ENCODE peak calls at places on chromosomes 1 and 21, in six cellular contexts. H is HepG2, A is right lobe of liver, Y is body of pancreas, V is heart left ventricle, G is upper lobe of left lung. L is an unnamed sample.

GRCh38 chr1:32761253-32761877 is 55.8 kb downstream of the YARS1 start:
- ATAC-seq in A (peak), G (peak), H (no peak), V (peak), Y (peak), L (peak)

GRCh38 chr1:48049823-48050539 is 52.8 kb upstream of the TRABD2B start:
- ATAC-seq in H (no peak), V (peak), Y (peak), G (no peak), A (peak), L (no peak)

GRCh38 chr1:8649027-8649426 is 168.4 kb downstream of the RERE start:
- ATAC-seq in Y (no peak), V (no peak), A (no peak), H (no peak), G (no peak), L (no peak)

GRCh38 chr1:70211536-70211935 is 6.2 kb upstream of the LRRC40 start:
- ATAC-seq in A (no peak), H (no peak), Y (no peak), G (no peak), V (no peak), L (no peak)

GRCh38 chr21:16420086-16420724 is 690.4 kb downstream of the USP25 start:
- ATAC-seq in A (peak), H (no peak), V (peak), Y (peak), G (no peak), L (no peak)

GRCh38 chr1:52127181-52128175 is 14.4 kb upstream of the ZFYVE9 start:
- ATAC-seq in A (peak), H (peak), G (peak), V (peak), Y (peak), L (peak)

GRCh38 chr1:39689214-39689613 is 2.0 kb downstream of the HPCAL4 start:
- ATAC-seq in V (no peak), H (no peak), G (no peak), Y (no peak), A (no peak), L (no peak)

GRCh38 chr1:93025572-93025971 is 53.5 kb upstream of the MTF2 start:
- ATAC-seq in V (no peak), A (no peak), Y (no peak), H (no peak), G (no peak), L (no peak)

GRCh38 chr21:33434770-33435360 is 31.7 kb downstream of the IFNGR2 start:
- ATAC-seq in Y (peak), A (peak), H (no peak), V (peak), G (peak), L (peak)

GRCh38 chr1:77975386-77975785 is 3.5 kb downstream of the FUBP1 start:
- ATAC-seq in Y (no peak), H (no peak), A (no peak), V (no peak), G (no peak), L (no peak)

GRCh38 chr1:28437260-28437923 is 67.9 kb downstream of the PHACTR4 start:
- ATAC-seq in A (peak), V (peak), G (peak), H (peak), Y (peak), L (peak)

GRCh38 chr1:110645962-110646735 is 28.6 kb downstream of the KCNA3 start:
- ATAC-seq in G (peak), Y (no peak), A (no peak), V (peak), H (no peak), L (peak)

GRCh38 chr1:227733751-227734545 is 1.2 kb downstream of the JMJD4 start:
- ATAC-seq in V (no peak), A (no peak), G (no peak), H (no peak), Y (no peak), L (no peak)

GRCh38 chr1:227733309-227733705 is 1.8 kb downstream of the JMJD4 start:
- ATAC-seq in A (no peak), G (no peak), H (no peak), Y (no peak), V (no peak), L (no peak)

GRCh38 chr1:227736814-227737432 is 1.7 kb downstream of the SNAP47 start:
- ATAC-seq in A (no peak), V (no peak), G (no peak), H (no peak), Y (no peak), L (no peak)

GRCh38 chr1:227734546-227734857 is 600 bp downstream of the JMJD4 start:
- ATAC-seq in A (no peak), Y (no peak), H (peak), V (no peak), G (no peak), L (no peak)

DNA sequence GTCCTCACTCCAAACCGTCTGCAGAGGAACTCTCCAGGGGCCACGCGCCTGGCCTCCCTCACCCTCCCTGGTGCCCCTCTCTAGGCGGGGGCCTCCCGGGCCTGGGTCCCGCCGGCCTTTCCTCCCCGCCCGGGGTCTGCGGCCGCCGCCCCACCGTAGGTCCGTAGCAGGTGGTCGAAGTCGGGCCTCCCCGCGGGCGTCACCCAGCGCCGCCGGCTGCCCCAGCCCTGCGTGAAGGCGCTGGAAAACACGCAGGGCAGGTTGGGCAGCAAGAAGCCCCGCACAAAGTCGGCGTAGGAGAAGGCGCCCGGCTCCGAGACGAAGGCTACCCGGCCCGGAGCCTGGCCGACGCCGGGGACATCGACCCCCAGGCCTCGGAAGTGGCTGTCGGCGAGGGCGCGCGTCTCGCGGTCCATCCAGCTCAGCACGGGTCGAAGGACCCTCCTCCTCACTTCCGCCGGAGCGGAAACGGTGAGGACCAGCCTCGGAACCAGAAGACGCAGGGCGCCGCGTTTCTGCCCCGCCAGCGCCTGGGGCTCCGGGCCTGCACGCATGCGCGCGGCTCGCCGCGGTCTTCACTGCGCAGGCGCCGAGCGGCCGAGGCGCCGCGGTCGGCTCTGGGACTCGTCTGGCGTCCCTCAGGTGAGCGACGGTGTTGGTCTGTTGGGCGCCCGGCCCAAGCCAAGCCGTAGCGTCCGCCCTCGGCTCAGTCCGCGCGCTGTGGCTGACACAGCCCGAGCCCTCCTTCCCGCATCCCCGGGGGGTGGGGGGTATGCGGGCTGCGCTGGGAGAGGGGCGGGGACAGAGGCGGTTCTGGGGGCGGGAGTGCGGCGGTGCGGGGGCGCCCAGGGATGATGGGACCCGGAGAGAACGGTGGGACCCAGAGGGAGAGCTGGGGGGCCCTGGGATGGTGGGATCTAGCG is at the start of the genes JMJD4 and SNAP47:
- ATAC-seq in G (peak), Y (peak), V (peak), A (peak), H (peak), L (peak)
- TF ChIP-seq POLR2A in G (peak), Y (peak), V (peak), A (peak), H (no peak), L (peak)

GRCh38 chr1:225652726-225653462 is at the start of gene ENAH:
- ATAC-seq in Y (peak), G (peak), A (peak), V (peak), H (peak), L (peak)

GRCh38 chr1:225654688-225655508 is 2.0 kb upstream of the ENAH start:
- ATAC-seq in V (no peak), G (no peak), Y (no peak), A (no peak), H (no peak), L (no peak)

GRCh38 chr1:225654277-225654597 is 1.3 kb upstream of the ENAH start:
- ATAC-seq in G (no peak), H (no peak), Y (no peak), A (no peak), V (no peak), L (no peak)

GRCh38 chr1:225651872-225652725 is 824 bp downstream of the ENAH start:
- ATAC-seq in G (no peak), A (peak), V (peak), Y (peak), H (peak), L (no peak)

DNA sequence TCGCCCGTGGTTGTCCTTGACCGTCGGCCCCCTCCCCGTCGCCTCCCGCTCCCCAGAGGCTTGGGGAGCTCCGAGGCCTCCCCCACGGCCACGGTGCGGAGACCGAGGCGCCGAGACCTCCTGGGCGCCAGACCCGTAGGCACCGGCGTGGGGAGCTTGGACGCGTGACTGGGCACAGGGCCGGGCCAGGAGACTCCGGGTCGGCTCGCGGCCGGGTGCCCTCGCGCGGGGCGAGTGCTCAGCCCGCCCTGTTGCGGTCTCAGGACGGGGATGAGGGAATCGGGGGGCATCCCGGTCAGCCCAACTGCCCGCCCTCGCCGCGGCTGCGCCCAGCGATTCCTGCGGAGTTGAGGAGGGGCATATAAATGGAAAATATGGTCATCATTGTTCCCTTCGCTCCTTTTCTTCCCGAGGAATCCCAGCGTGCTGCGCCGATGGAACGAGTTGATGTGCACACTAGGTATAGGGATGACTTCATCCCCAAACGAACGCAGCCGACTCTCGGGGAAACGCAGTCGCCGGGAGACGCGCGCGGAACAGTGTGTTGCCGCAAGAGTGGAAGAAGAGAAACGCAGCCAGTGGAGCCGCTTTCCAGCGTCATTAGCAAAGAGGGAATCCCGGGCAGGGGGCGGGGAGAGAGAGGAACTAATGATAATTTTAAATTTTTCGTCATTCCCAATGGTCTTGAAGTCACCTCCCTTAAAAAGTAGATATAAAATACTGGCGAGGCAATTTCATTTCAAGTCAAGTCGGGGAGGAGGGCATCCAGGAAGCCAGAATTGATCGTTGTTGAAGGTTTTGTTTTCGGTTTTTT is 747 bp upstream of the ENAH start:
- ATAC-seq in V (peak), H (peak), Y (peak), G (peak), A (peak), L (peak)
- TF ChIP-seq POLR2A in V (peak), H (no peak), Y (peak), G (no peak), A (peak), L (peak)

GRCh38 chr1:149849947-149850360 is 49.4 kb upstream of the BOLA1 start:
- ATAC-seq in Y (no peak), H (no peak), G (no peak), A (no peak), V (no peak), L (no peak)
- TF ChIP-seq POLR2A in Y (no peak), H (no peak), G (no peak), A (no peak), V (no peak), L (no peak)

DNA sequence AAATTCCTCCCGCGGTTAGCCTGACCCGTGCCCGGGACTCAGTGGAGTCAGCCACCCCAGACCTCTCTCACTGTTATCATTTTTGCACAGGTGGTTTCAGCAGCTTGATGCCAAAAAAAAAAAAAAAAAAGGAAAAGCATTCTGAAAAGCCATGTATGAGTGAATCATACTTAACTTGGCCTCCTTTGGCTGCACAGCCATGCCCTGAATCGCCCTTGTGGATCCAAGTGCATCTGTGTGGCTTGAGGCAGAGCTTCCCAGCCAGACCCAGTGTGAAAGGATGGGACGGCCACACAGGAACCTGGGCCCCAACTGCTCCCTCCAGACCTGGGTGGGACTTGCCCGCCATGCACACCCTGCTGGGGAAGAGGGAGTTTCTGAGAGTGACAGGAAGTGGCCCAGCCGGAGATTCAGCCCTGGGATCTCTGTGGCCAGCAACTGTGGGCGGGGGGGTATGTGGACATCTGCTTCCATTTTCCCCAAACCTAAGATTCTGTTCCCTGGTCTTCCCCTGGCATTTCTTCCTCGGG is 8.6 kb downstream of the YBEY start:
- ATAC-seq in V (peak), Y (peak), G (peak), A (no peak), H (peak), L (no peak)
- TF ChIP-seq POLR2A in V (no peak), Y (no peak), G (no peak), A (no peak), H (no peak), L (no peak)

DNA sequence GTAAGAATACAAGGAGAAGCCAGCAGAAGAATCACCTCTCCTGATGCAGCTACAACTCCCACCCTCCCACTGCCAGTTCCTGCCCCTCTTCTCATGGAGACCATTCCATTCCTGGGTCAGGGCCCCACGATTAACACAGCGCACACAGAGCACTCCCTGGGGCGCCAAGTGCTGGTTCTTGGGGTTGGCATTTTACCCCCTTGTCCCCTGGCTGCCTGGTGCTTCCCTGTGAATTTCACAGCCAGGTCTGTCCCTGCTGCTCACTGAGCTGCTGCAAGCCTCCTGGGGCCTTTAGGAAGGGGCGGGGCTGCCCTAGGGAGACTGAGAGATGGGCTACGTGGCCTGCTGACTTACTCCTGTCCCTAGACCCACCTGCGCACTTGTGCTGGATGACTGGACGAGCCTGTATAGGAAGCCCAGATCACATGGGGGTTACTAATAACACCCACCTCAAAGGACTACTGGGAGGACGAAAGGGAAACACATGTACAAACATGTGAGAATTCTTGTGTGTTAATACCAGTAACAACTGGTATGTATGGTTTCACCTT is 4.8 kb downstream of the ZNF672 start:
- ATAC-seq in A (no peak), H (no peak), G (no peak), V (no peak), Y (no peak), L (no peak)
- TF ChIP-seq POLR2A in A (no peak), H (no peak), G (no peak), V (no peak), Y (no peak), L (no peak)

GRCh38 chr1:169794530-169795416 is at the start of gene METTL18:
- ATAC-seq in H (peak), A (peak), Y (peak), V (peak), G (peak), L (peak)
- TF ChIP-seq POLR2A in H (peak), A (peak), Y (peak), V (peak), G (no peak), L (no peak)

DNA sequence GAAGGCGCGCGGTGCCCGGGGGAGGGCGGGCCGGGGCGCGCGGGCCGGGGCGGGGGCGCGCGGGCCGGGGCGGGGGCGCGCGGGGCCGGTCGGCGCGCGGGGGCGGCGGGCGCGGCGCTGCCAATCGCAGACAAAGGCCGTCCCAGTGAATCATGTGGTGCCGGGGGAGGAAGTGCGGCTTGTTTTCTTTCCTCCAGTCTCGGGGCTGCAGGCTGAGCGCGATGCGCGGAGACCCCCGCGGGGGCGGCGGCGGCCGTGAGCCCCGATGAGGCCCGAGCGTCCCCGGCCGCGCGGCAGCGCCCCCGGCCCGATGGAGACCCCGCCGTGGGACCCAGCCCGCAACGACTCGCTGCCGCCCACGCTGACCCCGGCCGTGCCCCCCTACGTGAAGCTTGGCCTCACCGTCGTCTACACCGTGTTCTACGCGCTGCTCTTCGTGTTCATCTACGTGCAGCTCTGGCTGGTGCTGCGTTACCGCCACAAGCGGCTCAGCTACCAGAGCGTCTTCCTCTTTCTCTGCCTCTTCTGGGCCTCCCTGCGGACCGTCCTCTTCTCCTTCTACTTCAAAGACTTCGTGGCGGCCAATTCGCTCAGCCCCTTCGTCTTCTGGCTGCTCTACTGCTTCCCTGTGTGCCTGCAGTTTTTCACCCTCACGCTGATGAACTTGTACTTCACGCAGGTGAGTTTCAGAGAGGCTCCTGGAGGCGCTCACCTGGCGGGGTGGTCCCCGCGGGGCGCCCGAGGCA is at the start of gene GPR137B:
- ATAC-seq in G (no peak), Y (peak), V (peak), A (peak), H (peak), L (peak)
- TF ChIP-seq POLR2A in G (no peak), Y (no peak), V (peak), A (peak), H (no peak), L (peak)

GRCh38 chr1:31154632-31155215 is 85.0 kb downstream of the NKAIN1 start:
- ATAC-seq in H (peak), G (peak), Y (peak), V (peak), A (peak), L (peak)
- TF ChIP-seq POLR2A in H (peak), G (no peak), Y (peak), V (peak), A (no peak), L (no peak)

DNA sequence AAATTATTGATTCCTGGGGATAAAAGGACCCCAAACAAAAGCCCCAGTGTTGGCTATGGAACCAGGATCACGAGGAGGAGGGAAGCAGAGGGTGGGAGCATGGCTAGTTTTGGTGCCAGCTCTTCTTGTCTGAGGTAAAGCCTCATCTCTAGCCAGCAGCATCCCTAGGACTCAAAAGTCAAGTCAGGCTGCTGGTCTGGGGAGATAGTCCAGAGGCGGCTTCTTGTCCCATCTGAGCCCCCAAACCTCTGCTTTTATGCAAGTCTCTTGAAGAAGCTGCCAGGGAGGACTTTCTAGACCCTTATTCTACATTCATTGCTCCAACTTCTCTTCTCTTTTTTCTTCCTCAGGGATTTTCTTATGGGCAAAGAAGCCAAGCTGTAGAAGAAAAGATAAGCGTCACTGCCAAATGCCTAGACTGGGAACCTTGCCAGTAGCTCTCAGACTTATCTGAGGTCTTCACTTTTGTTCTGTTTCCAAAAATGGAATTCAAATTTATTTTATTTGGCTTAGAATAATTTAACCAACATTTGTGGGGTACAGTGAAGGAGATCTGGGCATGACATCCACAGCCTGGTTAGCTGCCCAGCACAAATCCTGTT is 6.9 kb upstream of the ANKRD35 start:
- ATAC-seq in V (peak), H (peak), G (no peak), Y (no peak), A (no peak), L (no peak)
- TF ChIP-seq POLR2A in V (no peak), H (no peak), G (no peak), Y (no peak), A (no peak), L (no peak)

DNA sequence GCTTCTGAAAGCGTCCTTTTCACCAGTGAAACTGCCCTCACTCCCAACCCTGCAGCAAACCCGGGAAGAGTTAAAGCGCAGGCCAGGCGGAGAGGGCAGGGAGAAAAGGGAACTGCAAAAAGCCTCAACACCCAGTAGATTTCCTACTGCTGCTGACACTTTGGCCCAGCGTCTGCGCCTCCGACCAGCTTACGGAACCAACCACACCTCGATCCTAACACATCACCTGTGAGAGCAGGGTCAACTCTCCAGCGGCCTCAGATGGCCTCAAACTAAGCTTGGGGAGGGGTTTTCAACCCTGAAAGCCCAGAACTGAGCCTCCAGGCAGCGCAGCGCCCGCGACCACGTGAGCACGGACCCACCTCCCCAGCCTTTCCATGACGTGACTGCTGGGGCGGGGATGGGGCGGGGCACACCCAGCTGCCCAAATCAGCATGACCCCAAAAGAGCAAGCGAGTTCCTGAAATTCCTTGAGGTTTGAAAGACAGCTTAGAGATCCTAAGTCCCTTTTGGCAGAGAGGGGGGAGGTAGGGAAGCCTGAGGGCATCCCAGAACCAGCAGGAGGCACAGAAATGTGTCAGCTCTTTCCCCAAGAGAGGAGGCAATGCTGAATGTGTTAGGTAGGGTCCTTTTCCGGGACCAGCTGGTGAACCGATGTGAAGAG is 59.1 kb downstream of the ITPKB start:
- ATAC-seq in H (no peak), Y (peak), G (peak), V (peak), A (peak), L (peak)
- TF ChIP-seq POLR2A in H (no peak), Y (peak), G (no peak), V (peak), A (peak), L (peak)

L was measured in gastroesophageal sphincter.